ENCODE peak calls at places on chromosomes 11 and 22, in ten cellular contexts. Q, N, Z, O, W, A, I, M, K and T are unnamed samples.

GRCh38 chr11:76768091-76769047 is 14.8 kb upstream of the TSKU start:
- DNase-seq in A (peak; percentile 20), W (no peak), Z (peak; percentile 13), N (peak; percentile 69), O (peak; percentile 91), K (peak; percentile 36), I (no peak), Q (peak; percentile 28), M (peak; percentile 71), T (peak; percentile 39)

GRCh38 chr22:35930933-35931332 is 97.7 kb downstream of the RBFOX2 start:
- DNase-seq in I (no peak), A (no peak), Z (no peak), K (peak; percentile 90), O (peak; percentile 15), Q (peak; percentile 62), W (no peak), N (no peak), M (peak; percentile 77), T (no peak)

GRCh38 chr11:65918211-65919150 is at the start of gene C11orf68:
- DNase-seq in W (no peak), I (no peak), A (no peak), Z (no peak), M (peak; percentile 48), Q (peak; percentile 41), K (peak; percentile 42), N (no peak), O (no peak), T (no peak)

GRCh38 chr11:69664103-69664775 is 10.9 kb downstream of the LTO1 start:
- DNase-seq in Q (no peak), K (no peak), N (no peak), A (no peak), Z (no peak), I (no peak), M (no peak), W (peak; percentile 42), O (no peak), T (no peak)

GRCh38 chr22:20249797-20250354 is 18.2 kb downstream of the RTN4R start:
- DNase-seq in W (no peak), N (no peak), Z (no peak), M (peak; percentile 30), I (no peak), Q (no peak), A (no peak), K (peak; percentile 58), O (no peak), T (no peak)

GRCh38 chr22:32661296-32661695 is 140.2 kb upstream of the TIMP3 start:
- DNase-seq in N (peak; percentile 18), K (peak; percentile 88), O (no peak), A (no peak), I (no peak), Q (peak; percentile 98), W (no peak), M (no peak), Z (no peak), T (no peak)

GRCh38 chr11:24559315-24559714 is 62.5 kb downstream of the LUZP2 start:
- DNase-seq in Q (no peak), A (no peak), M (no peak), Z (no peak), N (no peak), W (no peak), O (no peak), K (no peak), I (no peak), T (no peak)

GRCh38 chr11:27830206-27830605 is 130.0 kb upstream of the BDNF start:
- DNase-seq in Z (no peak), Q (peak; percentile 25), N (no peak), M (no peak), I (no peak), W (no peak), K (no peak), O (no peak), A (no peak), T (no peak)

GRCh38 chr11:129729823-129730222 is 85.8 kb upstream of the TMEM45B start:
- DNase-seq in W (no peak), I (no peak), K (no peak), A (no peak), Z (no peak), O (no peak), N (no peak), Q (no peak), M (no peak), T (no peak)

GRCh38 chr11:132821027-132821426 is 711.3 kb downstream of the OPCML start:
- DNase-seq in N (no peak), M (no peak), A (no peak), I (no peak), K (no peak), W (no peak), O (no peak), Z (no peak), Q (peak; percentile 3), T (no peak)

GRCh38 chr22:36010913-36011312 is 17.7 kb downstream of the RBFOX2 start:
- DNase-seq in M (peak; percentile 49), Q (peak; percentile 76), O (no peak), I (no peak), Z (no peak), K (peak; percentile 71), N (no peak), A (no peak), W (no peak), T (no peak)

GRCh38 chr11:130877532-130877931 is 38.7 kb downstream of the SNX19 start:
- DNase-seq in I (no peak), M (no peak), N (no peak), W (no peak), A (no peak), O (no peak), Q (no peak), K (peak; percentile 74), Z (no peak), T (no peak)

GRCh38 chr11:132658696-132659095 is 873.6 kb downstream of the OPCML start:
- DNase-seq in M (no peak), W (no peak), Q (no peak), I (no peak), N (no peak), A (no peak), Z (no peak), O (no peak), K (no peak), T (no peak)

GRCh38 chr11:69370984-69371709 is 77.2 kb downstream of the MYEOV start:
- DNase-seq in N (peak; percentile 12), Q (no peak), A (no peak), I (no peak), K (no peak), M (no peak), O (no peak), W (no peak), Z (no peak), T (no peak)

GRCh38 chr11:63709336-63709735 is 28.0 kb downstream of the RTN3 start:
- DNase-seq in I (no peak), A (no peak), M (peak; percentile 62), Q (peak; percentile 5), Z (no peak), N (no peak), K (peak; percentile 22), O (no peak), W (no peak), T (no peak)

GRCh38 chr11:61609970-61610347 is 29.1 kb upstream of the SYT7 start:
- DNase-seq in W (no peak), N (peak; percentile 43), O (no peak), I (no peak), M (no peak), Z (no peak), Q (no peak), A (no peak), K (no peak), T (no peak)

GRCh38 chr11:1783725-1784529 is 20.2 kb upstream of the CTSD start:
- DNase-seq in N (no peak), I (no peak), Q (no peak), O (no peak), Z (no peak), M (no peak), A (no peak), K (no peak), W (no peak), T (no peak)

GRCh38 chr11:72238040-72238450 is 5.9 kb downstream of the PHOX2A start:
- DNase-seq in W (peak; percentile 73), K (peak; percentile 70), M (peak; percentile 51), Z (peak; percentile 65), A (no peak), O (no peak), I (no peak), N (peak; percentile 70), Q (peak; percentile 60), T (peak; percentile 31)

GRCh38 chr11:81059356-81059755 is 1618.5 kb upstream of the TENM4 start:
- DNase-seq in Z (no peak), K (no peak), A (no peak), I (no peak), N (no peak), M (no peak), O (no peak), Q (no peak), W (no peak), T (no peak)

GRCh38 chr11:36688892-36689291 is 90.9 kb upstream of the RAG2 start:
- DNase-seq in A (no peak), K (no peak), Q (no peak), N (no peak), M (no peak), W (no peak), I (no peak), O (no peak), Z (no peak), T (no peak)

GRCh38 chr11:66970808-66971442 is 4.2 kb upstream of the C11orf86 start:
- DNase-seq in A (no peak), K (peak; percentile 100), Z (peak; percentile 22), Q (peak; percentile 98), M (peak; percentile 74), O (no peak), W (no peak), I (no peak), N (no peak), T (no peak)

GRCh38 chr11:221998-222789 is 13.9 kb downstream of the SIRT3 start:
- DNase-seq in O (no peak), N (no peak), M (no peak), I (no peak), W (peak; percentile 30), Q (no peak), K (no peak), A (no peak), Z (no peak), T (no peak)

GRCh38 chr11:70521475-70522260 is 123.3 kb downstream of the CTTN start:
- DNase-seq in Z (no peak), O (no peak), N (no peak), K (no peak), I (no peak), Q (no peak), W (peak; percentile 47), M (no peak), A (no peak), T (no peak)

GRCh38 chr11:123577081-123577598 is 77.3 kb downstream of the SCN3B start:
- DNase-seq in W (peak; percentile 93), Q (peak; percentile 45), Z (peak; percentile 75), M (peak; percentile 52), O (no peak), A (peak; percentile 34), N (peak; percentile 62), K (peak; percentile 54), I (peak; percentile 47), T (peak; percentile 27)

GRCh38 chr11:71504526-71504925 is 22.5 kb upstream of the KRTAP5-7 start:
- DNase-seq in N (no peak), A (no peak), W (no peak), I (no peak), O (no peak), K (no peak), M (peak; percentile 21), Q (no peak), Z (no peak), T (no peak)

GRCh38 chr11:83543918-83544491 is 257.8 kb upstream of the CCDC90B start:
- DNase-seq in W (no peak), Z (no peak), O (no peak), N (no peak), Q (no peak), K (no peak), I (no peak), A (no peak), M (no peak), T (no peak)

GRCh38 chr22:47209077-47209514 is 446.6 kb downstream of the TBC1D22A start:
- DNase-seq in N (peak; percentile 12), Z (no peak), I (no peak), Q (peak; percentile 17), K (peak; percentile 27), W (no peak), O (no peak), A (no peak), M (no peak), T (no peak)

GRCh38 chr11:122108192-122108799 is 7.7 kb downstream of the BLID start:
- DNase-seq in M (peak; percentile 55), K (peak; percentile 66), A (no peak), O (peak; percentile 68), I (peak; percentile 24), W (no peak), N (peak; percentile 45), Q (peak; percentile 58), Z (no peak), T (no peak)